ENCODE peak calls at places on chromosomes 7 and 10, in seven cellular contexts. R, S, A, F, U, E and X are unnamed samples.

GRCh38 chr10:126250527-126251310 is 137.6 kb downstream of the ADAM12 start:
- DNase-seq in S (no peak), R (no peak), F (no peak), E (no peak), A (no peak), U (no peak), X (no peak)

GRCh38 chr7:43726466-43726865 is 2.9 kb downstream of the COA1 start:
- DNase-seq in A (no peak), R (no peak), F (no peak), S (no peak), E (no peak), U (no peak), X (no peak)

GRCh38 chr7:27917774-27918314 is 177.9 kb downstream of the TAX1BP1 start:
- DNase-seq in E (peak; percentile 10), A (peak; percentile 25), S (no peak), R (no peak), U (no peak), F (no peak), X (no peak)

GRCh38 chr7:1956141-1956540 is 276.6 kb downstream of the MAD1L1 start:
- DNase-seq in A (no peak), E (no peak), U (no peak), S (no peak), R (no peak), F (no peak), X (no peak)

GRCh38 chr10:74039561-74040145 is 41.7 kb downstream of the VCL start:
- DNase-seq in R (no peak), U (no peak), S (no peak), E (peak; percentile 34), A (no peak), F (no peak), X (no peak)

GRCh38 chr10:112728118-112728963 is 221.7 kb upstream of the TCF7L2 start:
- DNase-seq in E (no peak), S (no peak), F (no peak), R (no peak), A (no peak), U (no peak), X (no peak)

GRCh38 chr10:13943735-13944398 is 357.1 kb downstream of the PRPF18 start:
- DNase-seq in F (no peak), A (no peak), S (no peak), U (no peak), R (no peak), E (no peak), X (peak; percentile 40)

GRCh38 chr7:148791506-148791905 is 92.6 kb downstream of the EZH2 start:
- DNase-seq in R (no peak), E (no peak), A (no peak), F (no peak), S (no peak), U (no peak), X (no peak)

GRCh38 chr7:587769-588168 is 68.1 kb upstream of the PDGFA start:
- DNase-seq in S (no peak), U (no peak), E (no peak), F (no peak), A (no peak), R (no peak), X (peak; percentile 40)

GRCh38 chr10:62811159-62811875 is 4.8 kb downstream of the EGR2 start:
- DNase-seq in E (no peak), S (no peak), R (no peak), U (no peak), F (no peak), A (no peak), X (no peak)

GRCh38 chr7:112204776-112205347 is 1.3 kb downstream of the DOCK4 start:
- DNase-seq in R (no peak), A (peak; percentile 22), U (no peak), S (no peak), E (no peak), F (peak; percentile 45), X (no peak)

GRCh38 chr7:100132697-100133137 is 6.0 kb downstream of the MBLAC1 start:
- DNase-seq in U (peak; percentile 38), R (no peak), A (peak; percentile 55), F (peak; percentile 86), E (no peak), S (peak; percentile 41), X (peak; percentile 74)

GRCh38 chr10:132918617-132919373 is 23.6 kb downstream of the CFAP46 start:
- DNase-seq in E (no peak), S (no peak), A (no peak), F (no peak), U (no peak), R (no peak), X (no peak)

GRCh38 chr10:14904316-14904732 is 25.7 kb downstream of the SUV39H2 start:
- DNase-seq in U (no peak), S (peak; percentile 3), A (peak; percentile 35), E (no peak), R (no peak), F (peak; percentile 5), X (peak; percentile 46)

GRCh38 chr7:71137479-71137878 is 5.5 kb downstream of the GALNT17 start:
- DNase-seq in S (no peak), A (no peak), R (no peak), F (no peak), E (no peak), U (no peak), X (no peak)

GRCh38 chr7:40827217-40828085 is 692.6 kb downstream of the SUGCT start:
- DNase-seq in R (no peak), U (no peak), S (no peak), E (peak; percentile 77), F (no peak), A (peak; percentile 59), X (peak; percentile 11)

GRCh38 chr10:118669020-118669766 is 73.7 kb upstream of the PRLHR start:
- DNase-seq in A (peak; percentile 83), F (peak; percentile 98), S (no peak), R (peak; percentile 44), E (peak; percentile 46), U (no peak), X (peak; percentile 27)

GRCh38 chr7:28013019-28013418 is 167.6 kb downstream of the JAZF1 start:
- DNase-seq in R (no peak), U (no peak), S (no peak), F (no peak), E (no peak), A (no peak), X (no peak)

GRCh38 chr7:85186083-85186520 is 754 bp downstream of the SEMA3D start:
- DNase-seq in U (no peak), S (no peak), F (peak; percentile 59), A (peak; percentile 66), R (no peak), E (no peak), X (peak; percentile 64)

GRCh38 chr7:23469150-23469960 is 936 bp downstream of the IGF2BP3 start:
- DNase-seq in E (no peak), A (no peak), F (peak; percentile 16), U (no peak), S (no peak), R (no peak), X (peak; percentile 46)

GRCh38 chr7:126776506-126776905 is 476.2 kb downstream of the GRM8 start:
- DNase-seq in A (no peak), R (no peak), S (no peak), E (no peak), U (no peak), F (no peak), X (no peak)

GRCh38 chr7:124701955-124702354 is 63.6 kb downstream of the GPR37 start:
- DNase-seq in A (peak; percentile 15), F (no peak), R (no peak), U (no peak), E (no peak), S (no peak), X (no peak)

GRCh38 chr10:53697038-53697437 is 924.5 kb upstream of the MBL2 start:
- DNase-seq in S (no peak), E (no peak), F (no peak), R (no peak), A (no peak), U (no peak), X (peak; percentile 93)

GRCh38 chr7:29898301-29898700 is 91.3 kb downstream of the SCRN1 start:
- DNase-seq in F (no peak), A (no peak), S (no peak), E (no peak), U (no peak), R (no peak), X (no peak)

GRCh38 chr7:39407139-39407538 is 159.1 kb upstream of the YAE1 start:
- DNase-seq in A (no peak), F (no peak), R (no peak), E (no peak), U (no peak), S (no peak), X (no peak)

GRCh38 chr10:94035982-94036663 is 42.4 kb downstream of the PLCE1 start:
- DNase-seq in U (no peak), E (no peak), A (no peak), S (no peak), F (no peak), R (no peak), X (no peak)

GRCh38 chr7:151459726-151460473 is 20.0 kb upstream of the CRYGN start:
- DNase-seq in F (peak; percentile 72), R (peak; percentile 33), A (peak; percentile 88), S (no peak), E (peak; percentile 84), U (no peak), X (peak; percentile 84)

GRCh38 chr10:89668391-89669180 is 23.5 kb upstream of the PANK1 start:
- DNase-seq in R (no peak), F (peak; percentile 70), U (no peak), E (no peak), S (no peak), A (no peak), X (peak; percentile 59)

GRCh38 chr7:158320328-158320727 is 267.3 kb downstream of the PTPRN2 start:
- DNase-seq in F (no peak), A (no peak), S (no peak), U (no peak), E (no peak), R (no peak), X (no peak)

GRCh38 chr10:22651276-22651980 is 63.0 kb downstream of the PIP4K2A start:
- DNase-seq in R (no peak), E (no peak), F (no peak), A (no peak), S (no peak), U (no peak), X (no peak)

GRCh38 chr7:126119981-126120380 is 1132.8 kb downstream of the GRM8 start:
- DNase-seq in S (no peak), A (no peak), F (no peak), R (no peak), U (no peak), E (no peak), X (no peak)

GRCh38 chr7:117949232-117949631 is 76.0 kb upstream of the CTTNBP2 start:
- DNase-seq in R (no peak), A (peak; percentile 35), E (no peak), F (no peak), U (no peak), S (no peak), X (no peak)

GRCh38 chr7:97246317-97246716 is 128.8 kb downstream of the SDHAF3 start:
- DNase-seq in E (no peak), F (no peak), A (no peak), S (no peak), U (no peak), R (no peak), X (no peak)

GRCh38 chr7:130887182-130888016 is 153.4 kb upstream of the KLF14 start:
- DNase-seq in R (no peak), E (peak; percentile 67), S (no peak), F (no peak), U (no peak), A (peak; percentile 78), X (peak; percentile 55)

GRCh38 chr7:55573526-55573925 is 1.2 kb upstream of the VOPP1 start:
- DNase-seq in E (no peak), A (no peak), R (no peak), F (no peak), S (no peak), U (no peak), X (no peak)

GRCh38 chr10:113003032-113003431 is 53.0 kb downstream of the TCF7L2 start:
- DNase-seq in S (no peak), F (no peak), R (peak; percentile 41), E (no peak), U (no peak), A (no peak), X (no peak)